ENCODE peak calls at places on chromosomes 6 and 20, in ten cellular contexts. E is H1, O is AG09309, X is mucosa of descending colon, T is psoas muscle, V is left ventricle myocardium inferior, G is astrocyte of the cerebellum, K is retinal pigment epithelial cell, I is endothelial cell of umbilical vein, J is fibroblast of villous mesenchyme. L is an unnamed sample.

GRCh38 chr20:25056601-25057233 is 1.2 kb downstream of the ACSS1 start:
- DNase-seq in O (no peak), G (no peak), I (no peak), J (no peak), T (no peak), V (peak; percentile 54), K (no peak), E (no peak), X (peak; percentile 69), L (no peak)

GRCh38 chr6:7879980-7880717 is 30.4 kb downstream of the TXNDC5 start:
- DNase-seq in J (no peak), E (no peak), X (no peak), O (no peak), I (peak; percentile 60), T (no peak), V (no peak), G (no peak), K (no peak), L (no peak)

GRCh38 chr20:38221041-38221589 is 39.4 kb downstream of the KIAA1755 start:
- DNase-seq in E (peak; percentile 41), J (peak; percentile 66), I (peak; percentile 60), V (peak; percentile 67), G (no peak), O (no peak), K (no peak), X (peak; percentile 60), T (peak; percentile 82), L (peak; percentile 61)

GRCh38 chr6:129709451-129709908 is 497 bp downstream of the ARHGAP18 start:
- DNase-seq in E (no peak), T (no peak), J (peak; percentile 74), I (peak; percentile 70), K (no peak), G (peak; percentile 62), V (no peak), X (no peak), O (no peak), L (peak; percentile 86)

GRCh38 chr6:164252260-164252659 is 837.7 kb downstream of the QKI start:
- DNase-seq in K (no peak), X (no peak), O (no peak), J (no peak), I (no peak), T (no peak), E (no peak), G (no peak), V (no peak), L (no peak)

GRCh38 chr6:91094341-91094740 is 507.5 kb upstream of the MAP3K7 start:
- DNase-seq in I (no peak), G (no peak), V (no peak), O (no peak), E (no peak), K (no peak), J (no peak), T (no peak), X (no peak), L (no peak)

GRCh38 chr6:82113231-82113630 is 134.3 kb downstream of the IBTK start:
- DNase-seq in T (no peak), E (no peak), K (no peak), G (peak; percentile 1), I (no peak), O (no peak), X (no peak), V (no peak), J (no peak), L (no peak)

GRCh38 chr20:51400051-51400926 is 142.2 kb downstream of the NFATC2 start:
- DNase-seq in E (no peak), G (no peak), I (no peak), O (no peak), K (no peak), J (no peak), T (no peak), X (no peak), V (no peak), L (no peak)

GRCh38 chr20:47927385-47927851 is 142.1 kb upstream of the SULF2 start:
- DNase-seq in E (no peak), J (peak; percentile 36), V (no peak), X (no peak), I (no peak), T (no peak), O (no peak), K (no peak), G (no peak), L (peak; percentile 4)

GRCh38 chr20:21941941-21942805 is 236.7 kb downstream of the PAX1 start:
- DNase-seq in E (no peak), V (no peak), J (no peak), G (peak; percentile 55), O (no peak), K (no peak), I (no peak), T (no peak), X (no peak), L (no peak)

GRCh38 chr6:39079726-39080125 is 31.1 kb downstream of the GLP1R start:
- DNase-seq in K (no peak), J (no peak), X (no peak), G (no peak), T (no peak), O (no peak), V (no peak), I (no peak), E (no peak), L (no peak)

GRCh38 chr6:122568350-122568749 is 41.9 kb upstream of the PKIB start:
- DNase-seq in K (no peak), J (no peak), X (no peak), V (no peak), T (no peak), I (no peak), G (no peak), E (no peak), O (no peak), L (no peak)

GRCh38 chr20:36591854-36592641 is 13.5 kb upstream of the RAB5IF start:
- DNase-seq in E (no peak), X (no peak), V (no peak), K (no peak), O (no peak), I (no peak), T (no peak), G (no peak), J (peak; percentile 48), L (peak; percentile 56)

GRCh38 chr20:15759546-15760216 is 813.6 kb downstream of the KIF16B start:
- DNase-seq in E (no peak), G (no peak), K (no peak), J (peak; percentile 62), T (no peak), I (peak; percentile 21), V (no peak), O (peak; percentile 2), X (no peak), L (no peak)

GRCh38 chr20:15854871-15855270 is 718.4 kb downstream of the KIF16B start:
- DNase-seq in K (no peak), E (no peak), G (no peak), O (no peak), V (no peak), J (no peak), I (no peak), X (no peak), T (no peak), L (no peak)

GRCh38 chr6:15389759-15390723 is 144.2 kb downstream of the JARID2 start:
- DNase-seq in K (no peak), V (no peak), G (peak; percentile 46), I (peak; percentile 73), T (peak; percentile 58), O (no peak), J (peak; percentile 70), X (no peak), E (no peak), L (peak; percentile 60)

GRCh38 chr6:43011207-43011606 is 2.5 kb downstream of the MEA1 start:
- DNase-seq in I (no peak), T (no peak), E (no peak), V (no peak), J (no peak), O (no peak), X (no peak), K (no peak), G (no peak), L (no peak)

GRCh38 chr6:3318226-3318625 is 59.5 kb downstream of the PSMG4 start:
- DNase-seq in K (no peak), I (no peak), V (no peak), O (no peak), T (no peak), G (no peak), X (no peak), J (no peak), E (no peak), L (no peak)

DNA sequence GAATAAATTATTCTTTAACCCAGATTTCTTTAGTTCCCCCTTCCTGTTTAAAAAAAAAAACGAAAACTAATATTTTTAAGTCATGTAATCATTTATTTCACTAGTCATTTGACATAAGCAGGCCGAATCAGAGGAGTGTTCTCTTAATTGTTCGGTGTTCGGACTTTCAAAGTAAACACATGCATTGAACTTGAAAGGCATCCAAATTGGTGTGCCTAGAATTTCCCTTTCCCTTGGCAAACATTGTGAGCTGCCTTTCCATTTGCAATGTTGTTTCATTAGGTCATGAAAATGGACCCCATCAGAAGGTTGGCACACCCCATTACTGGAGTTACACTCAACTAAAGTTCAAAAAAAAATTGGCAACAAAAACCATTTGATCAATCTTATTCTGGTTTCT is 283.0 kb upstream of the MARCKS start:
- DNase-seq in X (no peak), G (no peak), I (peak; percentile 43), O (no peak), K (no peak), E (no peak), T (no peak), V (no peak), J (no peak), L (no peak)
- H3K4me3 ChIP-seq in X (no peak overlapping the region), G (no peak overlapping the region), I (no peak overlapping the region), O (no peak overlapping the region), K (no peak overlapping the region), E (no peak overlapping the region), T (no peak overlapping the region), V (no peak overlapping the region), J (no peak overlapping the region), L (no peak overlapping the region)

GRCh38 chr6:33897193-33897479 is 93.3 kb upstream of the MLN start:
- DNase-seq in X (no peak), I (no peak), E (no peak), K (no peak), V (no peak), G (no peak), J (no peak), O (no peak), T (no peak), L (no peak)
- TF ChIP-seq CTCF in X (no peak), I (no peak), E (no peak), K (no peak), V (no peak), G (no peak), J (no peak), O (no peak), T (no peak), L (no peak)

DNA sequence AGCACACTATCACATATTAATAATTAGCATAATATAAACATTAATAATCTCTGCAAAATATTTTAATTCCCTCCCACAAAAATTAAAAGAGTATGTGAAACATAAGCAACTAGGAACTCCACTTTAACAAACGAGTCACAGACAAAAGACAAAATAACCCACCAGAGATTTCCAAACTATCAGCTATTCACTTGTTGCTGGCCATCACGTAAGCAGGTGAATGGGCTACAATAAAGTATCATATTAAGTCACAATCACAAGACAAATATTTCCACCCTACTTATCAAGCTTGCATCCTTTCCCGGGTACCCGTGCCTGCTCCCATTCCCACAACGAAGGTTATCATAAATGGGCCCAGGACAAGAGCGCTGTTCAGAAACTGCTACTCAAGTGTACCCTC is 2.5 kb downstream of the HDAC2 start:
- DNase-seq in G (no peak), J (no peak), O (no peak), E (no peak), I (no peak), T (no peak), K (no peak), V (no peak), X (no peak), L (no peak)
- H3K4me3 ChIP-seq in G (peak overlapping the region; percentile 84), J (no peak overlapping the region), O (no peak overlapping the region), E (peak overlapping the region; percentile 99), I (no peak overlapping the region), T (peak overlapping the region; percentile 96), K (peak overlapping the region; percentile 98), V (peak overlapping the region; percentile 99), X (no peak overlapping the region), L (peak overlapping the region; percentile 15)

GRCh38 chr6:146041282-146041681 is 12.4 kb downstream of the GRM1 start:
- DNase-seq in J (peak; percentile 0), X (no peak), I (peak; percentile 40), K (peak; percentile 5), G (peak; percentile 18), T (no peak), O (no peak), V (no peak), E (peak; percentile 39), L (peak; percentile 49)
- TF ChIP-seq CTCF in J (peak; percentile 32), X (no peak), I (peak; percentile 46), K (peak; percentile 64), G (peak; percentile 62), T (no peak), O (peak; percentile 58), V (peak; percentile 26), E (peak; percentile 79), L (peak; percentile 53)